ENCODE peak calls at places on chromosomes 1 and 21, in seven cellular contexts. W, Y, K, N, U, G and F are unnamed samples.

GRCh38 chr21:25639922-25640670 is 1.0 kb downstream of the JAM2 start:
- DNase-seq in G (peak), U (no peak), K (no peak), N (peak), W (peak), Y (peak), F (no peak)

GRCh38 chr1:201307760-201308499 is 24.6 kb downstream of the PKP1 start:
- DNase-seq in K (no peak), Y (no peak), W (no peak), U (peak), N (peak), G (no peak), F (peak)

GRCh38 chr1:2479618-2480017 is 3.5 kb downstream of the PLCH2 start:
- DNase-seq in Y (no peak), K (no peak), N (no peak), U (no peak), G (no peak), W (no peak), F (no peak)

GRCh38 chr21:44057055-44057454 is 44.9 kb downstream of the TRAPPC10 start:
- DNase-seq in U (no peak), G (no peak), N (no peak), W (no peak), Y (no peak), K (no peak), F (no peak)

GRCh38 chr1:221397141-221397540 is 344.7 kb downstream of the DUSP10 start:
- DNase-seq in Y (no peak), G (no peak), U (no peak), N (no peak), W (no peak), K (no peak), F (no peak)

GRCh38 chr21:35149698-35150097 is 100.6 kb upstream of the RUNX1 start:
- DNase-seq in K (no peak), G (no peak), U (no peak), N (no peak), W (no peak), Y (no peak), F (no peak)

GRCh38 chr1:25623007-25623406 is 6.4 kb downstream of the MAN1C1 start:
- DNase-seq in N (no peak), W (no peak), Y (no peak), K (no peak), U (no peak), G (no peak), F (no peak)

GRCh38 chr1:92833840-92834239 is 2.0 kb downstream of the RPL5 start:
- DNase-seq in G (no peak), K (no peak), Y (no peak), W (no peak), U (no peak), N (no peak), F (no peak)

GRCh38 chr1:4362314-4363044 is 291.9 kb upstream of the AJAP1 start:
- DNase-seq in Y (no peak), K (no peak), U (no peak), G (no peak), W (no peak), N (no peak), F (no peak)

GRCh38 chr1:20786310-20787099 is 602 bp downstream of the HP1BP3 start:
- DNase-seq in K (peak), G (peak), Y (peak), W (peak), N (peak), U (peak), F (peak)

DNA sequence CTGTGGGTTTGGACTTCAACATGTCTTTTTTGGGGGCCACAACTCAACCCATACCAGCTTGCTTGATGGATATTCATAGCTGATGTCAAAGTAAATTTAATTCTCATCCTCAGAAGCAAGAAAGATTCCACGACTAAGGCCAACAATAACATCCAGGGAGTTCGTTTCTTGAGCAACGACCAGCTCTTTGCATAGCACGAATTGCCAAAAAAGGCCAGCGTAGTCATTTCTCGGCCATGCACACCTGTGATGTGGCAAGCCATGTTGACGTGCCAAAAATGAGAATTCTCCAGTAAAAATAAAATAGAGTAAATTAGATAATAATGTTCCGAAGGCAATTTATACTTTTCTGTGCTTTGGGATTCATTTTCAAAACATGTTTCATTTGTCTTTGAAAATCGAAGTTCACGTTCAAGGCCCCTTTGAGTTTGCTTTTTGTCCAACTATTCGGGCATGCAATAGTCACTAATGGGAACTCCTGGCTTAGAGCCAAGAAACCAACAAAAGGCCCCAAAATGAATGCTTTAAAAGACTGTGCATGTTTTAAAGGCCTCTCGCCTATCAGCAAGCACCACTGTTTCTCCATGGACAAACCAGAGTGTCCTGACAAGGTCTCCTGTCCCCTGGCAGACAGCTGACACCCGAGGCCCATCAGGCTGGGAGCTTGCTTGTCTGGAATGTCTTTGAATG is 14.4 kb upstream of the IGSF5 start:
- DNase-seq in Y (no peak), N (no peak), K (no peak), G (no peak), W (no peak), U (no peak), F (no peak)
- TF ChIP-seq POLR2AphosphoS5 in Y (no peak), N (no peak), K (no peak), G (no peak), W (no peak), U (no peak), F (no peak)

GRCh38 chr1:218742478-218743260 is 397.5 kb downstream of the TGFB2 start:
- DNase-seq in W (no peak), G (no peak), K (no peak), U (no peak), N (no peak), Y (no peak), F (no peak)

GRCh38 chr1:218743861-218744505 is 398.8 kb downstream of the TGFB2 start:
- DNase-seq in W (no peak), Y (no peak), G (no peak), N (no peak), K (no peak), U (no peak), F (no peak)

GRCh38 chr1:218741852-218742251 is 396.7 kb downstream of the TGFB2 start:
- DNase-seq in G (no peak), W (no peak), N (no peak), Y (no peak), K (no peak), U (no peak), F (no peak)

GRCh38 chr1:218735436-218735835 is 390.3 kb downstream of the TGFB2 start:
- DNase-seq in G (no peak), N (no peak), Y (no peak), W (no peak), U (no peak), K (no peak), F (no peak)

DNA sequence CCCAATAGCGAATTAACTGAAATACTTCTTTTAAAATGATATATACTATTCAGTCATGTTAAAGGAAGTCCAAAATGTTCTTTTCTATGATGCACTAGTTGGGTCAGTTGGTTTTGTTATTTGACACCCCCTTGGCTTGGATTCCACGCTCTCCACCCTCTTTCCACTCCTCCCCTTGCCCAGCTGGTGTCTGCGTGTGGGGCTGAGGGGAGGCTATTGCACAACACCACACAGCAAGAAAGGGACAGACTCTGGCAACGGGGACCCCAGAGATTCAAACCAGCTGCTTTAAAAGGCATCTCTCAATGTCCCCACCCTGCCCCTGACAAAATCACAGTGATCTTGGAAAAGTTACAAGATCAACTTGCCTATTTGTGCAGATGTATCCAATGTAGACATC is 394.3 kb downstream of the TGFB2 start:
- DNase-seq in U (no peak), Y (peak), N (no peak), G (no peak), K (no peak), W (no peak), F (peak)
- TF ChIP-seq POLR2AphosphoS5 in U (no peak), Y (peak), N (peak), G (no peak), K (no peak), W (no peak), F (no peak)

DNA sequence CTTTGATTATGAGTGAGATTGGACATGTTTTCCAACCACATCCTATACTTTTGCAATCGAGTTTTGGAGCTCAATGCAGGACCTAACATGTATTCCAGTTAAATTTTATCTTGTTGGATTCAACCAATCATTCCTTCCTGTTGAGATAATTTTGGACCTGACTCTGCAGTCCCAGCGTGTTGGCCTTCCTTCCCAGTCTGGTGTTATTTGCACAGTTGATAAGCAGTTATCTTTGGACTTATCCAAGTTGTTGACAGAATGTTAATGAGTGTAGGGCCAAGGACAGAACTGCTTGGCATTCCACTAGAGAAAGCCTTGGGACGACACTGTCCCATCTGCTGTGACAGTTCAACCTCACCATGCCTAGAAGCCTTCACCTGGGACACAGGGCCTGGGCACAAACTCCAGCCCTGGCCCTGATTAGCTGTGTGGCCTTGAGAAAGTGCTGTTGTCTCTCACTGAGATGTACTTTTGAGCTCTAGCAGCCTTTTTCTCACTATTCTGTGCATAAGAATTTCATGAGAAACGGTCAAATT is 104.1 kb upstream of the SLC25A33 start:
- DNase-seq in W (no peak), G (peak), U (no peak), K (peak), N (no peak), Y (no peak), F (peak)
- TF ChIP-seq POLR2AphosphoS5 in W (no peak), G (no peak), U (no peak), K (peak), N (no peak), Y (no peak), F (peak)

GRCh38 chr1:226722240-226722900 is 16.7 kb downstream of the ITPKB start:
- DNase-seq in Y (no peak), U (no peak), G (no peak), W (no peak), N (no peak), K (no peak), F (no peak)

GRCh38 chr1:226719596-226720386 is 19.3 kb downstream of the ITPKB start:
- DNase-seq in G (no peak), W (no peak), Y (no peak), K (no peak), N (no peak), U (no peak), F (no peak)

GRCh38 chr1:226723640-226724532 is 15.2 kb downstream of the ITPKB start:
- DNase-seq in G (peak), N (no peak), Y (peak), K (no peak), W (no peak), U (no peak), F (no peak)

GRCh38 chr1:226725870-226726212 is 13.2 kb downstream of the ITPKB start:
- DNase-seq in K (no peak), G (no peak), Y (no peak), W (no peak), U (no peak), N (no peak), F (no peak)

GRCh38 chr1:226722901-226723639 is 16.0 kb downstream of the ITPKB start:
- DNase-seq in N (no peak), Y (no peak), G (no peak), W (no peak), K (no peak), U (no peak), F (no peak)
- TF ChIP-seq POLR2AphosphoS5 in N (no peak), Y (no peak), G (no peak), W (no peak), K (no peak), U (no peak), F (no peak)